ENCODE peak calls at places on chromosomes 7 and 10, in seven cellular contexts. Q is CD8-positive, alpha-beta T cell; U is heart left ventricle; F is GM12865; J is BJ; A is HFF-Myc; T is A549. M is an unnamed sample.

GRCh38 chr7:41656357-41656756 is 46.5 kb downstream of the INHBA start:
- DNase-seq in Q (no peak), U (no peak), F (no peak), J (peak), A (peak), T (no peak), M (no peak)

GRCh38 chr7:130901209-130901783 is 167.3 kb upstream of the KLF14 start:
- DNase-seq in Q (no peak), U (peak), F (no peak), J (peak), A (peak), T (peak), M (no peak)

GRCh38 chr10:119538632-119539358 is 3.7 kb downstream of the RGS10 start:
- DNase-seq in Q (peak), U (no peak), F (no peak), J (no peak), A (no peak), T (no peak), M (no peak)

GRCh38 chr7:121286742-121287699 is 41.8 kb upstream of the WNT16 start:
- DNase-seq in Q (no peak), U (no peak), F (no peak), J (no peak), A (no peak), T (no peak), M (no peak)

GRCh38 chr7:5636446-5636835 is 145.0 kb downstream of the RNF216 start:
- DNase-seq in Q (no peak), U (no peak), F (no peak), J (no peak), A (no peak), T (no peak), M (no peak)

GRCh38 chr10:79178070-79178576 is 109.4 kb downstream of the ZMIZ1 start:
- DNase-seq in Q (no peak), U (no peak), F (no peak), J (no peak), A (no peak), T (no peak), M (no peak)

GRCh38 chr7:64045301-64046040 is at the start of gene ZNF727:
- DNase-seq in Q (no peak), U (peak), F (no peak), J (no peak), A (no peak), T (no peak), M (no peak)

GRCh38 chr10:113006656-113007342 is 56.8 kb downstream of the TCF7L2 start:
- DNase-seq in Q (no peak), U (no peak), F (no peak), J (no peak), A (no peak), T (no peak), M (no peak)

GRCh38 chr7:139930286-139930965 is 101.4 kb downstream of the TBXAS1 start:
- DNase-seq in Q (no peak), U (no peak), F (no peak), J (no peak), A (no peak), T (no peak), M (no peak)

GRCh38 chr10:17075510-17075909 is 54.1 kb downstream of the CUBN start:
- DNase-seq in Q (no peak), U (no peak), F (no peak), J (peak), A (peak), T (peak), M (no peak)

GRCh38 chr7:131753620-131754222 is 197.3 kb upstream of the PODXL start:
- DNase-seq in Q (no peak), U (no peak), F (no peak), J (no peak), A (no peak), T (peak), M (no peak)

GRCh38 chr10:21572578-21572977 is 38.5 kb downstream of the MLLT10 start:
- DNase-seq in Q (no peak), U (no peak), F (no peak), J (no peak), A (no peak), T (no peak), M (no peak)

GRCh38 chr10:90440870-90441269 is 417.0 kb downstream of the HTR7 start:
- DNase-seq in Q (no peak), U (no peak), F (no peak), J (no peak), A (no peak), T (no peak), M (no peak)

GRCh38 chr10:110337906-110338305 is 33.2 kb upstream of the SMNDC1 start:
- DNase-seq in Q (no peak), U (no peak), F (no peak), J (no peak), A (no peak), T (no peak), M (no peak)

DNA sequence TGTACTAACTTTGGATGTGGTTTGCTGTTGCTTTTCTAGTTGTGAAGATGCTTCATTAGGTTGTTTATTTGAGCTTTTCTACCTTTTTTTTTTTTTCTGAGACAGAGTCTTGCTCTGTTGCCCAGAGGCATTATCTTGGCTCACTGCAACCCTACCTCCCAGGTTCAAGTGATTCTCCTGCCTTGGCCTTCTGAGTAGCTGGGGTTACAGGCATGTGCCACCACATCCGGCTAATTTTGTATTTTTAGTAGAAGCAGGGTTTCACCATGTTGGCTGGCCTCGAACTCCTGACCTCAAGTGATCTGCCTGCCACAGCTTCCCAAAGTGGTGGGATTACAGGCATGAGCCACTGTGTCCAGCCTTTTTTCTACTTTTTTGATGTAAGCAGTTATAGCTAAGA is 93.7 kb downstream of the ADAM22 start:
- DNase-seq in Q (no peak), U (no peak), F (no peak), J (no peak), A (no peak), T (no peak), M (no peak)
- TF ChIP-seq CTCF in Q (no peak), U (no peak), F (no peak), J (no peak), A (no peak), T (no peak), M (no peak)

GRCh38 chr10:15067154-15067553 is 21.4 kb downstream of the ACBD7 start:
- DNase-seq in Q (no peak), U (no peak), F (peak), J (no peak), A (no peak), T (no peak), M (no peak)

GRCh38 chr10:15068802-15069201 is 19.8 kb downstream of the ACBD7 start:
- DNase-seq in Q (no peak), U (no peak), F (no peak), J (no peak), A (no peak), T (no peak), M (no peak)

GRCh38 chr10:15072358-15072757 is 16.2 kb downstream of the ACBD7 start:
- DNase-seq in Q (no peak), U (no peak), F (no peak), J (no peak), A (no peak), T (no peak), M (no peak)

DNA sequence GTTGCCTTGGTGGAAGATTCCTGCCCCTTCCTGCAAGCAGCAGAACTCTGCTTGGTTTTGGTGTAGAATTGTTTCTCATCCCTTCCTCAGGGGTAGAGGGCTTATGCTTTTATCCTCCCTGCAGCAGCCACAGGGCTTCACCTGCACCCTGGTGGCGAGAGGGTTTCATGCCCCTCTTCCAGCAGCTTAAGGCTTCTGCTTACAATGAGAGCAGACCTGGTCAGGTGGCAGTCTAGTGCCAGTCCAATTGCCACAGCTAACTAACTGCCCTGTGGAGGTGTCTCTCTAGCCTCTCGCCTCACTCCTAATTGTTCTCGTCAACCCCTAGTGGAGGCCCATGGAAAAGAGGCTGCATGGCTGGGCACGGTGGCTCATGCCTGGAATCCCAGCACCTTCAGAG is 19.3 kb downstream of the ACBD7 start:
- DNase-seq in Q (no peak), U (no peak), F (peak), J (no peak), A (no peak), T (no peak), M (no peak)
- TF ChIP-seq CTCF in Q (no peak), U (no peak), F (no peak), J (no peak), A (no peak), T (no peak), M (no peak)

GRCh38 chr7:24722386-24723177 is 34.7 kb downstream of the GSDME start:
- DNase-seq in Q (peak), U (no peak), F (no peak), J (no peak), A (no peak), T (no peak), M (no peak)

GRCh38 chr7:24718977-24719491 is 38.2 kb downstream of the GSDME start:
- DNase-seq in Q (peak), U (no peak), F (peak), J (no peak), A (no peak), T (no peak), M (peak)

GRCh38 chr7:24723178-24723530 is 34.1 kb downstream of the GSDME start:
- DNase-seq in Q (peak), U (no peak), F (peak), J (no peak), A (no peak), T (no peak), M (no peak)

GRCh38 chr7:24720283-24720682 is 37.0 kb downstream of the GSDME start:
- DNase-seq in Q (no peak), U (no peak), F (peak), J (no peak), A (no peak), T (no peak), M (no peak)

DNA sequence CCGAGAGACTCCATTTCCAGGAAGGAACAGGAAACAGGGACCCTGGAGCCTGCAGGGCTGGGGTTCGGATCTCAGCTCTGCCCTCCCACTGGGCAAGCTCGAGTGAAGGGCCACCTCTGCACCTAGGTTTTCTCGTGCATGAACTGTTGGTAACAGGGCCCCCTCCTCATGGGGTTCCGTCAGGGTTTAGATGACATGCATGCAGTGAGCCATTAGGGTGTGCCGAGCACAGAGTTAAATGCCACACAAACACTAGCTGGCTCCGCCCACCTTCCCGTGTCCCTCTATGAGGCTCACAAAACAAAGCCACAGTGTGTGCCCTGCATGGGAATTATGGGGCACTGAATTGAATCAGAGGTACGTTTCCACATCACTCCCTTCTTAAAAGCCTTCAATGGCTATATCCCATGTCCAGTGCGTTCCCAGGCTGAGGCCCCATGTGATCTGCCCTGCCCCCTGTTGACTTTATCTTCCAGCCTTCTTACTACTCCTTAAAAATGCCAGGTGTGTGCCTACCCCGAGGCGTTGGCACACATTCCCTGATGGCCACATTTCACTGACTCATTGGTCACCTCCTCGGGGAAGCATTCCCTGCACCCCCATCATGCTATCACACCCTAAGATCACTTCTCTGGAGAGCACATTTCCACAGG is 35.8 kb downstream of the GSDME start:
- DNase-seq in Q (peak), U (no peak), F (no peak), J (no peak), A (no peak), T (no peak), M (no peak)
- TF ChIP-seq CTCF in Q (no peak), U (no peak), F (no peak), J (no peak), A (no peak), T (no peak), M (no peak)

GRCh38 chr10:30386801-30387588 is 37.9 kb upstream of the MTPAP start:
- DNase-seq in Q (no peak), U (no peak), F (no peak), J (no peak), A (no peak), T (no peak), M (no peak)

GRCh38 chr10:30384791-30385201 is 35.7 kb upstream of the MTPAP start:
- DNase-seq in Q (no peak), U (no peak), F (peak), J (no peak), A (no peak), T (peak), M (peak)

GRCh38 chr10:30390207-30390606 is 41.1 kb upstream of the MTPAP start:
- DNase-seq in Q (no peak), U (no peak), F (no peak), J (no peak), A (no peak), T (no peak), M (no peak)

GRCh38 chr10:30389543-30389942 is 40.5 kb upstream of the MTPAP start:
- DNase-seq in Q (no peak), U (no peak), F (no peak), J (no peak), A (no peak), T (no peak), M (no peak)

GRCh38 chr10:30387646-30388243 is 38.7 kb upstream of the MTPAP start:
- DNase-seq in Q (no peak), U (no peak), F (no peak), J (no peak), A (no peak), T (no peak), M (no peak)
- TF ChIP-seq CTCF in Q (no peak), U (no peak), F (no peak), J (peak), A (no peak), T (no peak), M (no peak)

GRCh38 chr10:88401671-88402347 is 181.3 kb downstream of the RNLS start:
- DNase-seq in Q (no peak), U (no peak), F (no peak), J (no peak), A (no peak), T (no peak), M (no peak)
- TF ChIP-seq CTCF in Q (no peak), U (peak), F (no peak), J (peak), A (no peak), T (peak), M (no peak)

DNA sequence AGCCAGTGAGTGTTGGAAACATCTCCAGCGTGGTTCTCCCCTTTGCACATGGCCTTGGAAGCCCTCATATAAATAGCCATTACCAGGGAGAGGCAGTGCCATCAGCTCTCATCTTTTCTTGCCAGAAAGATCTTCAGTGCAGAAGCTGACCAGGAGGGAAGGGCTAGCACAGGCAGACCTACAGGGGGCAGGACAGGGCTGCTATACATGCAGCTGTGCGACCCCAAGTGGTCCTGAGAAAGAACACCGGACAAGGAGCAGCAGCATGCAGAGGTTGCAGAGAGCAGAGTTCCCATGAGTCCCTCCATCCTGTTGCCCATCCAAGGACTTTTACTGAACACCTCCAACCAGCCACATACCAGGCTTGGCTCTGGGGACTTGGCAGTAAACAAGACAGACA is 17.1 kb downstream of the GRID1 start:
- DNase-seq in Q (no peak), U (peak), F (peak), J (no peak), A (peak), T (peak), M (no peak)
- TF ChIP-seq CTCF in Q (no peak), U (peak), F (peak), J (peak), A (peak), T (peak), M (peak)

GRCh38 chr7:129825005-129825553 is 127.7 kb downstream of the UBE2H start:
- DNase-seq in Q (peak), U (peak), F (peak), J (no peak), A (no peak), T (peak), M (peak)
- TF ChIP-seq CTCF in Q (no peak), U (peak), F (peak), J (peak), A (peak), T (peak), M (peak)

GRCh38 chr7:85186521-85187241 is at the start of gene SEMA3D:
- DNase-seq in Q (no peak), U (peak), F (peak), J (no peak), A (peak), T (peak), M (peak)
- TF ChIP-seq CTCF in Q (no peak), U (peak), F (peak), J (peak), A (peak), T (peak), M (peak)

GRCh38 chr7:20835111-20835750 is 48.5 kb upstream of the SP8 start:
- DNase-seq in Q (no peak), U (no peak), F (no peak), J (no peak), A (no peak), T (no peak), M (no peak)
- TF ChIP-seq CTCF in Q (no peak), U (no peak), F (no peak), J (no peak), A (no peak), T (no peak), M (no peak)